ENCODE peak calls at places on chromosome 20, in ten cellular contexts. H is HTR-8/SVneo; C is anterior cingulate cortex; W is kidney glomerular epithelial cell; B is SJSA1; U is upper lobe of right lung; R is putamen; Q is mammary epithelial cell; I is activated naive CD4-positive, alpha-beta T cell treated with anti-CD3 and anti-CD28 coated beads for 36 hours; T is Right ventricle myocardium superior. D is an unnamed sample.

GRCh38 chr20:43737925-43738324 is 11.1 kb upstream of the GTSF1L start:
- DNase-seq in H (no peak), C (no peak), W (no peak), B (no peak), U (no peak), R (no peak), Q (no peak), I (no peak), T (no peak), D (no peak)

GRCh38 chr20:47051936-47052566 is 157.4 kb downstream of the EYA2 start:
- DNase-seq in H (no peak), C (no peak), W (no peak), B (no peak), U (no peak), R (no peak), Q (no peak), I (no peak), T (no peak), D (no peak)

GRCh38 chr20:37575884-37576283 is 48.2 kb upstream of the BLCAP start:
- DNase-seq in H (no peak), C (no peak), W (no peak), B (no peak), U (no peak), R (no peak), Q (no peak), I (no peak), T (no peak), D (no peak)

GRCh38 chr20:24802286-24802820 is 146.7 kb upstream of the CST7 start:
- DNase-seq in H (no peak), C (no peak), W (no peak), B (no peak), U (no peak), R (no peak), Q (no peak), I (no peak), T (no peak), D (no peak)

GRCh38 chr20:34190679-34191090 is 50.5 kb upstream of the ASIP start:
- DNase-seq in H (peak), C (peak), W (peak), B (peak), U (peak), R (peak), Q (peak), I (peak), T (peak), D (peak)

GRCh38 chr20:39019805-39020325 is 57.7 kb downstream of the DHX35 start:
- DNase-seq in H (no peak), C (no peak), W (no peak), B (no peak), U (no peak), R (no peak), Q (peak), I (peak), T (no peak), D (no peak)

GRCh38 chr20:8152183-8152582 is 20.1 kb downstream of the PLCB1 start:
- DNase-seq in H (no peak), C (no peak), W (no peak), B (no peak), U (no peak), R (no peak), Q (no peak), I (no peak), T (no peak), D (no peak)

GRCh38 chr20:23226612-23227265 is 123.9 kb upstream of the NXT1 start:
- DNase-seq in H (no peak), C (no peak), W (no peak), B (no peak), U (no peak), R (no peak), Q (no peak), I (no peak), T (no peak), D (no peak)

GRCh38 chr20:11451793-11452291 is 465.9 kb upstream of the BTBD3 start:
- DNase-seq in H (no peak), C (no peak), W (no peak), B (no peak), U (no peak), R (no peak), Q (peak), I (no peak), T (no peak), D (peak)

GRCh38 chr20:63553251-63553932 is 567 bp upstream of the FNDC11 start:
- DNase-seq in H (no peak), C (no peak), W (peak), B (peak), U (peak), R (no peak), Q (peak), I (peak), T (peak), D (no peak)

GRCh38 chr20:56324806-56325205 is 34.0 kb upstream of the FAM210B start:
- DNase-seq in H (no peak), C (no peak), W (no peak), B (no peak), U (no peak), R (no peak), Q (no peak), I (no peak), T (no peak), D (no peak)